ENCODE peak calls at places on chromosomes 3 and 15, in five cellular contexts. V, C, M, S and A are unnamed samples.

GRCh38 chr3:193960485-193961172 is 175.3 kb upstream of the HES1 start:
- DNase-seq in S (no peak), V (no peak), M (no peak), C (no peak), A (no peak)

GRCh38 chr15:89496155-89497098 is at the start of gene RHCG:
- DNase-seq in M (peak), C (peak), V (peak), S (no peak), A (no peak)

GRCh38 chr3:115930922-115931321 is 307.6 kb downstream of the GAP43 start:
- DNase-seq in C (no peak), M (no peak), V (no peak), S (no peak), A (no peak)

GRCh38 chr3:100030346-100030745 is 84.0 kb downstream of the FILIP1L start:
- DNase-seq in V (no peak), C (no peak), S (no peak), M (no peak), A (no peak)

GRCh38 chr3:72214065-72215048 is 429.4 kb upstream of the PROK2 start:
- DNase-seq in V (no peak), S (no peak), C (no peak), M (no peak), A (no peak)

GRCh38 chr3:193655827-193656433 is 62.9 kb downstream of the OPA1 start:
- DNase-seq in S (no peak), C (no peak), V (no peak), M (no peak), A (no peak)

GRCh38 chr3:194488007-194488742 is 1.4 kb upstream of the ATP13A3 start:
- DNase-seq in S (no peak), M (no peak), V (no peak), C (no peak), A (no peak)

GRCh38 chr3:142027713-142028112 is 121.6 kb downstream of the TFDP2 start:
- DNase-seq in S (no peak), V (no peak), C (peak), M (peak), A (no peak)

GRCh38 chr15:63843901-63844317 is 10.2 kb upstream of the HERC1 start:
- DNase-seq in S (no peak), M (no peak), C (no peak), V (no peak), A (no peak)

GRCh38 chr15:90665288-90666134 is 51.6 kb upstream of the BLM start:
- DNase-seq in C (peak), M (peak), S (no peak), V (no peak), A (no peak)

GRCh38 chr15:41971893-41972340 is 440 bp downstream of the EHD4 start:
- DNase-seq in M (no peak), C (no peak), S (no peak), V (no peak), A (no peak)

GRCh38 chr3:156180077-156180476 is 59.7 kb downstream of the KCNAB1 start:
- DNase-seq in S (no peak), V (no peak), C (no peak), M (no peak), A (no peak)

GRCh38 chr3:190378240-190378891 is 9.6 kb upstream of the CLDN16 start:
- DNase-seq in C (no peak), V (no peak), M (no peak), S (no peak), A (no peak)

GRCh38 chr3:23728651-23729117 is 77.1 kb upstream of the UBE2E1 start:
- DNase-seq in C (no peak), S (no peak), M (no peak), V (no peak), A (no peak)

GRCh38 chr15:89828324-89829145 is 13.9 kb upstream of the ANPEP start:
- DNase-seq in M (no peak), V (no peak), S (no peak), C (no peak), A (no peak)

GRCh38 chr3:195191580-195191979 is 79.4 kb downstream of the XXYLT1 start:
- DNase-seq in V (no peak), S (no peak), M (no peak), C (no peak), A (no peak)

GRCh38 chr15:29792426-29793159 is 29.7 kb downstream of the TJP1 start:
- DNase-seq in S (no peak), V (no peak), C (no peak), M (no peak), A (no peak)

GRCh38 chr3:150300376-150300775 is 107.7 kb upstream of the TSC22D2 start:
- DNase-seq in V (no peak), C (no peak), S (no peak), M (no peak), A (no peak)

GRCh38 chr15:100277087-100277855 is 64.5 kb downstream of the ADAMTS17 start:
- DNase-seq in V (no peak), C (no peak), M (no peak), S (no peak), A (no peak)

GRCh38 chr3:102790742-102791141 is 355.9 kb downstream of the ZPLD1 start:
- DNase-seq in S (no peak), V (no peak), C (no peak), M (no peak), A (no peak)

GRCh38 chr3:37859354-37859753 is 2.3 kb upstream of the CTDSPL start:
- DNase-seq in V (no peak), S (no peak), M (no peak), C (no peak), A (no peak)

GRCh38 chr3:45610129-45610528 is 15.6 kb downstream of the LIMD1 start:
- DNase-seq in S (no peak), C (no peak), M (no peak), V (no peak), A (no peak)

GRCh38 chr15:96323250-96324162 is 7.0 kb upstream of the NR2F2 start:
- DNase-seq in C (no peak), V (no peak), S (no peak), M (no peak), A (no peak)

GRCh38 chr3:159882784-159883779 is 105.6 kb upstream of the IL12A start:
- DNase-seq in V (no peak), S (no peak), C (no peak), M (no peak), A (no peak)